ENCODE peak calls at places on chromosomes 16 and 17, in six cellular contexts. One of them, this sample, is unnamed.

GRCh38 chr16:14007460-14007859 is 63.7 kb upstream of the MRTFB start:
- DNase-seq in stimulated activated CD8-positive, alpha-beta memory T cell treated with anti-CD3 and anti-CD28 coated beads, Interleukin-4, amount 100 ng/mL, for 1 hour: no peak
- DNase-seq in NCI-H345: peak
- DNase-seq in GM03348: no peak
- DNase-seq in PC-9: no peak
- DNase-seq in body of pancreas: no peak
- DNase-seq in this sample: no peak

GRCh38 chr17:49381793-49382192 is 19.7 kb upstream of the ZNF652 start:
- DNase-seq in stimulated activated CD8-positive, alpha-beta memory T cell treated with anti-CD3 and anti-CD28 coated beads, Interleukin-4, amount 100 ng/mL, for 1 hour: no peak
- DNase-seq in PC-9: no peak
- DNase-seq in body of pancreas: no peak
- DNase-seq in GM03348: no peak
- DNase-seq in NCI-H345: no peak
- DNase-seq in this sample: no peak

GRCh38 chr16:77866769-77867168 is 78.4 kb downstream of the VAT1L start:
- DNase-seq in GM03348: no peak
- DNase-seq in PC-9: no peak
- DNase-seq in NCI-H345: no peak
- DNase-seq in body of pancreas: peak
- DNase-seq in stimulated activated CD8-positive, alpha-beta memory T cell treated with anti-CD3 and anti-CD28 coated beads, Interleukin-4, amount 100 ng/mL, for 1 hour: no peak
- DNase-seq in this sample: no peak

GRCh38 chr17:38745545-38745944 is 2.6 kb downstream of the PCGF2 start:
- DNase-seq in PC-9: no peak
- DNase-seq in GM03348: no peak
- DNase-seq in stimulated activated CD8-positive, alpha-beta memory T cell treated with anti-CD3 and anti-CD28 coated beads, Interleukin-4, amount 100 ng/mL, for 1 hour: no peak
- DNase-seq in body of pancreas: no peak
- DNase-seq in NCI-H345: peak
- DNase-seq in this sample: peak

GRCh38 chr17:68349157-68349556 is 57.9 kb downstream of the ARSG start:
- DNase-seq in NCI-H345: no peak
- DNase-seq in GM03348: no peak
- DNase-seq in body of pancreas: no peak
- DNase-seq in stimulated activated CD8-positive, alpha-beta memory T cell treated with anti-CD3 and anti-CD28 coated beads, Interleukin-4, amount 100 ng/mL, for 1 hour: no peak
- DNase-seq in PC-9: no peak
- DNase-seq in this sample: no peak

GRCh38 chr16:55257971-55258613 is 65.9 kb upstream of the IRX6 start:
- DNase-seq in body of pancreas: peak
- DNase-seq in GM03348: peak
- DNase-seq in stimulated activated CD8-positive, alpha-beta memory T cell treated with anti-CD3 and anti-CD28 coated beads, Interleukin-4, amount 100 ng/mL, for 1 hour: peak
- DNase-seq in PC-9: no peak
- DNase-seq in NCI-H345: no peak
- DNase-seq in this sample: no peak

GRCh38 chr17:68260051-68260762 is 12.4 kb downstream of the AMZ2 start:
- DNase-seq in PC-9: no peak
- DNase-seq in GM03348: no peak
- DNase-seq in stimulated activated CD8-positive, alpha-beta memory T cell treated with anti-CD3 and anti-CD28 coated beads, Interleukin-4, amount 100 ng/mL, for 1 hour: no peak
- DNase-seq in body of pancreas: no peak
- DNase-seq in NCI-H345: no peak
- DNase-seq in this sample: no peak

GRCh38 chr17:3008336-3009279 is 54.8 kb downstream of the OR1D5 start:
- DNase-seq in body of pancreas: no peak
- DNase-seq in GM03348: no peak
- DNase-seq in stimulated activated CD8-positive, alpha-beta memory T cell treated with anti-CD3 and anti-CD28 coated beads, Interleukin-4, amount 100 ng/mL, for 1 hour: no peak
- DNase-seq in PC-9: no peak
- DNase-seq in NCI-H345: no peak
- DNase-seq in this sample: no peak

GRCh38 chr17:10613775-10614513 is 43.2 kb downstream of the MYH3 start:
- DNase-seq in stimulated activated CD8-positive, alpha-beta memory T cell treated with anti-CD3 and anti-CD28 coated beads, Interleukin-4, amount 100 ng/mL, for 1 hour: no peak
- DNase-seq in GM03348: peak
- DNase-seq in body of pancreas: no peak
- DNase-seq in NCI-H345: no peak
- DNase-seq in PC-9: no peak
- DNase-seq in this sample: no peak

GRCh38 chr16:50572700-50573099 is 24.5 kb downstream of the NKD1 start:
- DNase-seq in GM03348: no peak
- DNase-seq in PC-9: no peak
- DNase-seq in stimulated activated CD8-positive, alpha-beta memory T cell treated with anti-CD3 and anti-CD28 coated beads, Interleukin-4, amount 100 ng/mL, for 1 hour: no peak
- DNase-seq in body of pancreas: no peak
- DNase-seq in NCI-H345: no peak
- DNase-seq in this sample: no peak

GRCh38 chr17:41907633-41908539 is 10.9 kb downstream of the ACLY start:
- DNase-seq in GM03348: no peak
- DNase-seq in body of pancreas: peak
- DNase-seq in NCI-H345: no peak
- DNase-seq in PC-9: no peak
- DNase-seq in stimulated activated CD8-positive, alpha-beta memory T cell treated with anti-CD3 and anti-CD28 coated beads, Interleukin-4, amount 100 ng/mL, for 1 hour: no peak
- DNase-seq in this sample: no peak

GRCh38 chr17:74288785-74289184 is 14.8 kb downstream of the DNAI2 start:
- DNase-seq in stimulated activated CD8-positive, alpha-beta memory T cell treated with anti-CD3 and anti-CD28 coated beads, Interleukin-4, amount 100 ng/mL, for 1 hour: no peak
- DNase-seq in NCI-H345: no peak
- DNase-seq in body of pancreas: no peak
- DNase-seq in PC-9: no peak
- DNase-seq in GM03348: no peak
- DNase-seq in this sample: no peak

GRCh38 chr17:77322534-77323412 is 182.0 kb downstream of the SEC14L1 start:
- DNase-seq in body of pancreas: peak
- DNase-seq in GM03348: peak
- DNase-seq in stimulated activated CD8-positive, alpha-beta memory T cell treated with anti-CD3 and anti-CD28 coated beads, Interleukin-4, amount 100 ng/mL, for 1 hour: no peak
- DNase-seq in NCI-H345: no peak
- DNase-seq in PC-9: peak
- DNase-seq in this sample: no peak

GRCh38 chr17:74245818-74246204 is 28.2 kb upstream of the DNAI2 start:
- DNase-seq in body of pancreas: no peak
- DNase-seq in GM03348: no peak
- DNase-seq in NCI-H345: no peak
- DNase-seq in stimulated activated CD8-positive, alpha-beta memory T cell treated with anti-CD3 and anti-CD28 coated beads, Interleukin-4, amount 100 ng/mL, for 1 hour: no peak
- DNase-seq in PC-9: no peak
- DNase-seq in this sample: no peak

GRCh38 chr16:69494993-69495392 is 70.6 kb downstream of the CYB5B start:
- DNase-seq in GM03348: no peak
- DNase-seq in stimulated activated CD8-positive, alpha-beta memory T cell treated with anti-CD3 and anti-CD28 coated beads, Interleukin-4, amount 100 ng/mL, for 1 hour: no peak
- DNase-seq in NCI-H345: no peak
- DNase-seq in PC-9: no peak
- DNase-seq in body of pancreas: no peak
- DNase-seq in this sample: no peak

GRCh38 chr16:11308493-11309283 is 27.6 kb upstream of the PRM1 start:
- DNase-seq in stimulated activated CD8-positive, alpha-beta memory T cell treated with anti-CD3 and anti-CD28 coated beads, Interleukin-4, amount 100 ng/mL, for 1 hour: no peak
- DNase-seq in NCI-H345: no peak
- DNase-seq in GM03348: no peak
- DNase-seq in body of pancreas: no peak
- DNase-seq in PC-9: no peak
- DNase-seq in this sample: peak

GRCh38 chr17:1298616-1299015 is 19.2 kb downstream of the TRARG1 start:
- DNase-seq in PC-9: no peak
- DNase-seq in NCI-H345: no peak
- DNase-seq in body of pancreas: peak
- DNase-seq in GM03348: peak
- DNase-seq in stimulated activated CD8-positive, alpha-beta memory T cell treated with anti-CD3 and anti-CD28 coated beads, Interleukin-4, amount 100 ng/mL, for 1 hour: no peak
- DNase-seq in this sample: no peak

GRCh38 chr17:73592531-73592961 is 51.7 kb downstream of the SDK2 start:
- DNase-seq in stimulated activated CD8-positive, alpha-beta memory T cell treated with anti-CD3 and anti-CD28 coated beads, Interleukin-4, amount 100 ng/mL, for 1 hour: no peak
- DNase-seq in body of pancreas: no peak
- DNase-seq in GM03348: no peak
- DNase-seq in NCI-H345: no peak
- DNase-seq in PC-9: no peak
- DNase-seq in this sample: no peak

GRCh38 chr16:67677712-67678111 is 11.1 kb downstream of the C16orf86 start:
- DNase-seq in GM03348: no peak
- DNase-seq in PC-9: peak
- DNase-seq in body of pancreas: no peak
- DNase-seq in stimulated activated CD8-positive, alpha-beta memory T cell treated with anti-CD3 and anti-CD28 coated beads, Interleukin-4, amount 100 ng/mL, for 1 hour: no peak
- DNase-seq in NCI-H345: no peak
- DNase-seq in this sample: no peak

GRCh38 chr16:82584553-82585152 is 42.1 kb upstream of the CDH13 start:
- DNase-seq in stimulated activated CD8-positive, alpha-beta memory T cell treated with anti-CD3 and anti-CD28 coated beads, Interleukin-4, amount 100 ng/mL, for 1 hour: no peak
- DNase-seq in NCI-H345: no peak
- DNase-seq in body of pancreas: no peak
- DNase-seq in PC-9: no peak
- DNase-seq in GM03348: no peak
- DNase-seq in this sample: no peak

GRCh38 chr17:59361916-59362810 is 30.7 kb downstream of the YPEL2 start:
- DNase-seq in body of pancreas: no peak
- DNase-seq in NCI-H345: peak
- DNase-seq in stimulated activated CD8-positive, alpha-beta memory T cell treated with anti-CD3 and anti-CD28 coated beads, Interleukin-4, amount 100 ng/mL, for 1 hour: peak
- DNase-seq in PC-9: peak
- DNase-seq in GM03348: peak
- DNase-seq in this sample: no peak

GRCh38 chr16:29813644-29814562 is 1.9 kb downstream of the PRRT2 start:
- DNase-seq in NCI-H345: no peak
- DNase-seq in stimulated activated CD8-positive, alpha-beta memory T cell treated with anti-CD3 and anti-CD28 coated beads, Interleukin-4, amount 100 ng/mL, for 1 hour: no peak
- DNase-seq in GM03348: no peak
- DNase-seq in body of pancreas: no peak
- DNase-seq in PC-9: no peak
- DNase-seq in this sample: no peak

GRCh38 chr16:65068151-65068740 is 53.6 kb downstream of the CDH11 start:
- DNase-seq in PC-9: no peak
- DNase-seq in body of pancreas: no peak
- DNase-seq in NCI-H345: no peak
- DNase-seq in stimulated activated CD8-positive, alpha-beta memory T cell treated with anti-CD3 and anti-CD28 coated beads, Interleukin-4, amount 100 ng/mL, for 1 hour: no peak
- DNase-seq in GM03348: peak
- DNase-seq in this sample: no peak